ENCODE peak calls at places on chromosome 1, in eight cellular contexts. L is neural crest cell, R is cardiac muscle cell, M is tibial nerve, F is WTC11, B is upper lobe of right lung, S is AG10803, T is HFF-Myc. K is an unnamed sample.

GRCh38 chr1:14282583-14283186 is 315.8 kb upstream of the KAZN start:
- DNase-seq in S (no peak), F (no peak), R (no peak), M (no peak), L (no peak), T (no peak), B (no peak), K (no peak)

GRCh38 chr1:21123287-21123961 is 53.3 kb downstream of the EIF4G3 start:
- DNase-seq in B (no peak), R (no peak), M (no peak), T (no peak), S (no peak), F (no peak), L (no peak), K (no peak)

GRCh38 chr1:222521299-222522104 is 26.4 kb downstream of the HHIPL2 start:
- DNase-seq in F (no peak), R (no peak), M (no peak), L (no peak), B (no peak), S (peak), T (peak), K (no peak)

GRCh38 chr1:10721381-10722321 is 74.8 kb downstream of the CASZ1 start:
- DNase-seq in R (no peak), F (peak), T (no peak), M (no peak), S (no peak), L (no peak), B (no peak), K (no peak)

GRCh38 chr1:42379794-42380616 is 587 bp upstream of the RIMKLA start:
- DNase-seq in F (peak), M (no peak), R (peak), S (peak), B (no peak), L (no peak), T (peak), K (peak)

GRCh38 chr1:7405844-7406500 is 365.1 kb upstream of the VAMP3 start:
- DNase-seq in M (no peak), L (no peak), R (no peak), F (no peak), B (peak), T (no peak), S (no peak), K (no peak)

GRCh38 chr1:97174039-97174704 is 452.6 kb downstream of the PTBP2 start:
- DNase-seq in T (no peak), S (no peak), F (no peak), B (no peak), L (no peak), M (no peak), R (no peak), K (no peak)

GRCh38 chr1:111441573-111442192 is 7.4 kb downstream of the WDR77 start:
- DNase-seq in R (peak), S (peak), M (no peak), L (peak), F (peak), T (no peak), B (no peak), K (peak)

GRCh38 chr1:24713176-24713575 is 32.1 kb upstream of the CLIC4 start:
- DNase-seq in L (no peak), S (peak), T (no peak), M (no peak), R (no peak), F (no peak), B (no peak), K (no peak)

GRCh38 chr1:44831516-44831915 is 11.5 kb downstream of the PTCH2 start:
- DNase-seq in M (no peak), B (no peak), F (no peak), S (no peak), L (no peak), T (no peak), R (no peak), K (no peak)

GRCh38 chr1:88549536-88549935 is 134.5 kb upstream of the PKN2 start:
- DNase-seq in L (no peak), R (no peak), B (no peak), F (no peak), S (peak), T (no peak), M (no peak), K (no peak)

GRCh38 chr1:32639489-32640075 is 10.8 kb downstream of the ZBTB8OS start:
- DNase-seq in B (no peak), L (no peak), S (peak), F (no peak), T (no peak), M (no peak), R (no peak), K (no peak)

GRCh38 chr1:110176299-110176956 is 26.1 kb downstream of the SLC6A17 start:
- DNase-seq in R (peak), S (no peak), M (peak), T (no peak), B (no peak), F (no peak), L (no peak), K (no peak)

GRCh38 chr1:53738205-53739108 is 507 bp downstream of the GLIS1 start:
- DNase-seq in B (peak), F (peak), S (no peak), R (peak), M (no peak), L (no peak), T (no peak), K (peak)

GRCh38 chr1:228374711-228375577 is 31.7 kb downstream of the TRIM11 start:
- DNase-seq in S (peak), R (no peak), T (peak), L (no peak), B (peak), M (peak), F (no peak), K (no peak)

GRCh38 chr1:29706936-29707335 is 470.6 kb downstream of the PTPRU start:
- DNase-seq in T (peak), F (peak), S (peak), B (peak), L (peak), M (no peak), R (peak), K (peak)

GRCh38 chr1:170221031-170221430 is 75.3 kb downstream of the NTMT2 start:
- DNase-seq in F (no peak), T (no peak), B (no peak), R (peak), S (peak), M (peak), L (no peak), K (no peak)

GRCh38 chr1:4837201-4837600 is 182.8 kb downstream of the AJAP1 start:
- DNase-seq in M (no peak), R (no peak), L (no peak), B (no peak), T (no peak), F (no peak), S (no peak), K (no peak)

GRCh38 chr1:63674865-63675815 is 81.9 kb downstream of the PGM1 start:
- DNase-seq in L (no peak), S (no peak), M (no peak), T (no peak), B (no peak), R (peak), F (no peak), K (no peak)

GRCh38 chr1:16621300-16621658 is 7.9 kb upstream of the NBPF1 start:
- DNase-seq in M (no peak), R (no peak), F (no peak), T (no peak), L (no peak), B (no peak), S (no peak), K (no peak)

GRCh38 chr1:55150880-55151582 is 64.1 kb downstream of the USP24 start:
- DNase-seq in S (no peak), T (no peak), F (no peak), L (no peak), B (no peak), M (no peak), R (no peak), K (no peak)

GRCh38 chr1:172835834-172836233 is 176.9 kb downstream of the FASLG start:
- DNase-seq in L (no peak), M (no peak), B (no peak), T (no peak), S (no peak), F (no peak), R (no peak), K (no peak)

GRCh38 chr1:223344491-223344890 is 19.5 kb downstream of the SUSD4 start:
- DNase-seq in T (no peak), B (no peak), L (no peak), F (no peak), R (no peak), S (no peak), M (no peak), K (no peak)

GRCh38 chr1:226938903-226939438 is 1.1 kb upstream of the COQ8A start:
- DNase-seq in S (peak), B (no peak), F (no peak), T (no peak), R (no peak), M (no peak), L (no peak), K (no peak)

GRCh38 chr1:38773483-38773882 is 86.1 kb downstream of the RRAGC start:
- DNase-seq in M (no peak), B (no peak), R (no peak), F (no peak), S (no peak), L (no peak), T (no peak), K (no peak)

GRCh38 chr1:41518471-41518870 is 34.0 kb upstream of the EDN2 start:
- DNase-seq in M (no peak), F (no peak), B (no peak), L (no peak), S (no peak), T (no peak), R (no peak), K (no peak)

GRCh38 chr1:115114308-115114707 is 25.0 kb upstream of the TSPAN2 start:
- DNase-seq in B (no peak), T (no peak), R (peak), F (no peak), L (no peak), M (no peak), S (no peak), K (no peak)

GRCh38 chr1:11126544-11126943 is 26.9 kb upstream of the EXOSC10 start:
- DNase-seq in R (no peak), B (no peak), T (no peak), L (no peak), F (no peak), M (no peak), S (peak), K (no peak)

GRCh38 chr1:35539073-35539823 is 18.0 kb downstream of the KIAA0319L start:
- DNase-seq in L (no peak), B (no peak), S (peak), T (no peak), M (no peak), R (no peak), F (no peak), K (no peak)

GRCh38 chr1:229229721-229230135 is 41.2 kb upstream of the RAB4A start:
- DNase-seq in T (no peak), B (no peak), L (no peak), R (no peak), M (peak), S (peak), F (no peak), K (no peak)

GRCh38 chr1:9996624-9997582 is at the start of gene RBP7:
- DNase-seq in S (no peak), B (peak), T (no peak), F (peak), R (peak), M (no peak), L (no peak), K (peak)

GRCh38 chr1:85580046-85580411 is 532 bp upstream of the CCN1 start:
- DNase-seq in L (peak), R (peak), T (peak), F (peak), S (peak), M (peak), B (no peak), K (peak)

GRCh38 chr1:205421728-205422127 is at the start of gene LEMD1:
- DNase-seq in T (no peak), R (peak), B (no peak), F (no peak), M (no peak), S (no peak), L (no peak), K (no peak)

GRCh38 chr1:216183007-216183406 is 240.2 kb downstream of the USH2A start:
- DNase-seq in T (no peak), S (peak), L (no peak), R (no peak), B (no peak), M (no peak), F (peak), K (no peak)

GRCh38 chr1:184953600-184954219 is 20.6 kb downstream of the NIBAN1 start:
- DNase-seq in R (no peak), F (no peak), L (no peak), T (no peak), B (no peak), M (no peak), S (peak), K (no peak)

GRCh38 chr1:53182111-53182593 is 14.5 kb upstream of the CPT2 start:
- DNase-seq in S (peak), L (peak), F (peak), B (peak), R (peak), M (peak), T (no peak), K (peak)

GRCh38 chr1:37605061-37605650 is 9.4 kb upstream of the GNL2 start:
- DNase-seq in R (no peak), T (no peak), S (no peak), B (no peak), M (no peak), F (no peak), L (no peak), K (no peak)

GRCh38 chr1:108316545-108316944 is 72.7 kb upstream of the NBPF4 start:
- DNase-seq in L (no peak), F (no peak), B (no peak), M (no peak), T (no peak), S (peak), R (no peak), K (no peak)

GRCh38 chr1:12196641-12197482 is 30.1 kb downstream of the TNFRSF1B start:
- DNase-seq in B (peak), M (peak), T (no peak), F (peak), L (no peak), R (no peak), S (no peak), K (no peak)
- TF ChIP-seq CTCF in B (peak), M (peak), T (peak), F (no peak), L (peak), R (no peak), S (no peak), K (peak)

GRCh38 chr1:157773723-157774350 is 3.1 kb downstream of the FCRL2 start:
- DNase-seq in M (no peak), L (no peak), R (peak), T (no peak), B (no peak), F (peak), S (no peak), K (peak)
- TF ChIP-seq CTCF in M (no peak), L (peak), R (no peak), T (peak), B (no peak), F (peak), S (no peak), K (peak)

GRCh38 chr1:50195205-50195604 is 86.5 kb downstream of the ELAVL4 start:
- DNase-seq in F (no peak), S (no peak), L (no peak), B (no peak), R (no peak), T (no peak), M (no peak), K (no peak)

GRCh38 chr1:50183734-50184133 is 75.0 kb downstream of the ELAVL4 start:
- DNase-seq in B (no peak), T (no peak), R (no peak), L (no peak), F (peak), M (no peak), S (no peak), K (no peak)

DNA sequence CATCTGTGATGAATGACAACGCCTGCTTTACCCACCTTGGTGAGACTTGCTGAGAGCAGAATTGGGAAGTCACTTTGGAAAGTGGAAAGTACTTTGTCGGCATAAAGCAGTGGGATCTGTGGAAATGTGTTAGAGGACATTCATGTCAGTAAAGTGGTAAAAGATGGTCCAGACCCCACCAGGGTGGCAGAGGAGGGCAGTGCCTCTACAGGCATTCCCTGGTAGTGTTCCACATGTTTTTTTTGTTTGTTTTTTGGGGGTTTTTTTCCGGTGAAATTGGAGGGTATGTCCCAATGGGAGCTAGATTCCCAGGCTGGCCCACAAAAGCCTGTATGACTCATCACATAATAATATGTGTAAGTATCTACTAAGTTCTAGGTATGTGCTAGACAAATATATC is 80.6 kb downstream of the ELAVL4 start:
- DNase-seq in F (no peak), M (no peak), L (no peak), S (no peak), R (no peak), B (no peak), T (no peak), K (no peak)
- TF ChIP-seq CTCF in F (no peak), M (no peak), L (no peak), S (no peak), R (no peak), B (no peak), T (no peak), K (peak)

DNA sequence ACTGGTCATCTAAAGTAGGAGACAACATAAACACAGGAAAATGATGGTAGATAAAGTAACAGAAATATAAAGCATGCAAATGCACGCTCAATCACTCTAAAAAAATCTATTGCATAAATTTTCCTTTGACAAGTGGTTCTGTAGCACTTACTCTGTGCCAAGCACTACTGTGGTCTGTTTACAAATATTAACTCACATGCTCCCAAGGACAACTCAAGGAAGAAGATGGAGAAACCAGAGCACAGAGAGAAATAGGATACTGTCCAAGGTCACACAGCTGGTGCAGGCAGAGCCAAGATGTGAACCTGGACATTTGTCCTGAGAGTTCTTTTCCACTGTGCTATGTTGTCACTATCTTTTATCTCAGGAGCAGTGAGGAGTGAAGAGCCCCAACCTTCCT is 105.2 kb downstream of the PAPPA2 start:
- DNase-seq in L (no peak), B (no peak), S (no peak), T (no peak), F (no peak), R (no peak), M (no peak), K (no peak)
- TF ChIP-seq CTCF in L (no peak), B (no peak), S (no peak), T (no peak), F (no peak), R (no peak), M (no peak), K (no peak)

GRCh38 chr1:220278991-220279390 is 6.7 kb upstream of the RAB3GAP2 start:
- DNase-seq in T (no peak), M (no peak), R (no peak), B (no peak), L (no peak), S (peak), F (no peak), K (no peak)

GRCh38 chr1:220275430-220275829 is 3.2 kb upstream of the RAB3GAP2 start:
- DNase-seq in L (no peak), B (no peak), F (no peak), M (no peak), T (no peak), S (no peak), R (no peak), K (no peak)

GRCh38 chr1:220283616-220284015 is 11.4 kb upstream of the RAB3GAP2 start:
- DNase-seq in T (no peak), B (no peak), S (no peak), F (no peak), M (no peak), L (no peak), R (no peak), K (no peak)

GRCh38 chr1:220280249-220280648 is 8.0 kb upstream of the RAB3GAP2 start:
- DNase-seq in T (no peak), B (no peak), F (no peak), S (no peak), R (no peak), M (no peak), L (no peak), K (no peak)

DNA sequence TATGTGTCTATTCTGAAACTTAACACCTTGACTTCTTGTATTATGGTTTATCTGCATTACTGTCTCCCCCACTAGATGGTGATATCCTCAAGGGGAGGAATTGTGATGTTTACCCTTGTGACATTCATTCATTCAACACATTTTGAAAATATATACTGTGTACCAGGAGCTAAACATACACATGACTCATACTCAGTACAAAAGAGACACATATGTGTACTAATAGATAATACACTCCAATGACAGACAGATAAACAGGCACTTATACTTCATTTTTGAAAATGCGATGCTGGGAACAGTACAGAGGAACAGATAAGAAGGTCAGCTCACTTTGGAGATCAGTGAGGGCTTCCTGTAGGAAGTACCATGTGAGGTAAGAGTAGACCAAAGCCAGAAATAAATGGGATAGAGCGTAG is 8.9 kb upstream of the RAB3GAP2 start:
- DNase-seq in S (peak), L (no peak), M (no peak), R (no peak), T (no peak), B (no peak), F (no peak), K (no peak)
- TF ChIP-seq CTCF in S (peak), L (peak), M (no peak), R (peak), T (peak), B (peak), F (no peak), K (peak)

DNA sequence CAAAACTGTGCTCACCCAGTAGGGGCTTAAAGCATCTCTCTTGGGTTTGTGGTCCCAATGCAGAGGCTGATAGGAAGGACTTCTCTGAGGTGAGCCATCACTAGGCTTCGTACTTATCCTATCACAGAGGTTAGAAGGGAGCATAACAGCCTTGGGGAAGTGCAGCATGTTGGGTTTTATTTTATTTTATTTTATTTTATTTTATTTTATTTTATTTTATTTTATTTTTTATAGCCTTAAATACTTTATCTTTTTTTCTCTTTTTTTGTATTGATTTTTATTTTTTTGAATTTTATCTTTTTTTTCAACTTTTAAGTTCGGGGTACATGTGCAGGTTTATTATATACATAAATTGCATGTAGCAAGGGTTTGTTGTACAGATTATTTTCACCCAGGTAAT is 48.9 kb upstream of the LPGAT1 start:
- DNase-seq in S (no peak), T (no peak), R (no peak), L (no peak), F (no peak), B (no peak), M (no peak), K (no peak)
- TF ChIP-seq CTCF in S (no peak), T (no peak), R (no peak), L (no peak), F (no peak), B (no peak), M (no peak), K (no peak)

DNA sequence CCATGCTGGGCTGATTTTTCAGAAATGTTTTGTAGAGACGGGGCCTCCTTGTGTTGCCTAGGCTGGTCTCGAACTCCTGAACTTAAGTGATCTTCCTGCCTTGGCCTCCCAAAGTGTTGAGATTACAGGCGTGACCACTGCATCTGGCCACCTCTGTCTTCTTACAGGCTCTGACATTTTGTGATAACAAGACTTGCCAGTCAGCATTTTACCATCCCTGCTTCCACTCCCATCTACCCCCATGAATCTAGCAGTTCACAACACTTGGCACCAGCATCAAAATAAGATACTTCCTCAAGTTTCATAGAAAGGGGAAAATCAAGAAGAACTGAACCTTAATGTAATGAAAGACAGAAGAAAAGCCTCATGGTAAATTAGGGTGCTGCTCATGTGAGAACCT is 32.4 kb downstream of the SLC35F3 start:
- DNase-seq in B (no peak), S (no peak), T (no peak), R (no peak), F (no peak), M (no peak), L (no peak), K (no peak)
- TF ChIP-seq CTCF in B (no peak), S (no peak), T (no peak), R (no peak), F (no peak), M (no peak), L (no peak), K (no peak)